ENCODE peak calls at places on chromosomes 5 and 9, in seven cellular contexts. G is WTC11; I is progenitor cell of endocrine pancreas; M is CD4-positive, alpha-beta T cell; J is heart right ventricle; Z is PC-9; L is cardiac muscle cell. B is an unnamed sample.

GRCh38 chr5:96175090-96175489 is 213.4 kb upstream of the ELL2 start:
- DNase-seq in G (no peak), I (no peak), M (no peak), J (no peak), Z (no peak), L (no peak), B (no peak)

GRCh38 chr9:132806723-132807421 is 71.2 kb downstream of the AK8 start:
- DNase-seq in G (peak), I (no peak), M (no peak), J (no peak), Z (peak), L (peak), B (no peak)

GRCh38 chr5:151076616-151077015 is 4.2 kb downstream of the TNIP1 start:
- DNase-seq in G (no peak), I (no peak), M (no peak), J (no peak), Z (no peak), L (no peak), B (no peak)

GRCh38 chr5:109694451-109694891 is 4.7 kb downstream of the MAN2A1 start:
- DNase-seq in G (no peak), I (no peak), M (no peak), J (no peak), Z (peak), L (no peak), B (no peak)

GRCh38 chr9:1051286-1052118 is 1.3 kb downstream of the DMRT2 start:
- DNase-seq in G (peak), I (peak), M (no peak), J (no peak), Z (no peak), L (peak), B (no peak)

GRCh38 chr5:8756498-8757084 is 789.3 kb downstream of the SEMA5A start:
- DNase-seq in G (peak), I (no peak), M (no peak), J (no peak), Z (no peak), L (peak), B (no peak)

GRCh38 chr5:152470167-152470566 is 65.1 kb upstream of the NMUR2 start:
- DNase-seq in G (no peak), I (no peak), M (no peak), J (no peak), Z (no peak), L (no peak), B (no peak)

GRCh38 chr5:121273818-121274433 is 577.8 kb upstream of the FTMT start:
- DNase-seq in G (no peak), I (no peak), M (no peak), J (no peak), Z (peak), L (no peak), B (no peak)

GRCh38 chr5:82336566-82337351 is 58.6 kb upstream of the RPS23 start:
- DNase-seq in G (no peak), I (no peak), M (no peak), J (no peak), Z (no peak), L (no peak), B (no peak)

GRCh38 chr5:165029471-165029870 is 1524.1 kb downstream of the MAT2B start:
- DNase-seq in G (peak), I (no peak), M (no peak), J (no peak), Z (no peak), L (peak), B (no peak)

GRCh38 chr9:94717656-94718225 is 8.8 kb upstream of the AOPEP start:
- DNase-seq in G (no peak), I (no peak), M (no peak), J (no peak), Z (peak), L (no peak), B (no peak)

GRCh38 chr5:68661237-68661636 is 432.6 kb upstream of the SLC30A5 start:
- DNase-seq in G (peak), I (no peak), M (no peak), J (no peak), Z (no peak), L (no peak), B (no peak)

GRCh38 chr5:109136906-109137305 is 272.9 kb downstream of the PJA2 start:
- DNase-seq in G (no peak), I (no peak), M (no peak), J (no peak), Z (no peak), L (no peak), B (no peak)

GRCh38 chr5:107670028-107670926 is 460 bp downstream of the EFNA5 start:
- DNase-seq in G (peak), I (peak), M (no peak), J (peak), Z (peak), L (peak), B (no peak)

GRCh38 chr5:99037668-99038067 is 108.9 kb upstream of the CHD1 start:
- DNase-seq in G (peak), I (no peak), M (peak), J (no peak), Z (peak), L (no peak), B (no peak)

GRCh38 chr5:37738057-37738691 is 101.7 kb downstream of the GDNF start:
- DNase-seq in G (no peak), I (no peak), M (no peak), J (no peak), Z (peak), L (no peak), B (no peak)

GRCh38 chr9:115209601-115210306 is 91.8 kb upstream of the TNC start:
- DNase-seq in G (no peak), I (no peak), M (no peak), J (no peak), Z (no peak), L (no peak), B (no peak)

GRCh38 chr5:43699910-43700309 is 96.9 kb downstream of the NNT start:
- DNase-seq in G (no peak), I (no peak), M (no peak), J (no peak), Z (no peak), L (no peak), B (no peak)

GRCh38 chr9:13388157-13388556 is 108.7 kb upstream of the MPDZ start:
- DNase-seq in G (no peak), I (no peak), M (no peak), J (no peak), Z (no peak), L (no peak), B (no peak)

GRCh38 chr9:130847306-130848217 is 12.5 kb downstream of the ABL1 start:
- DNase-seq in G (peak), I (no peak), M (no peak), J (peak), Z (peak), L (no peak), B (peak)

GRCh38 chr9:75087824-75088645 is at the start of the genes NMRK1 and OSTF1:
- DNase-seq in G (peak), I (peak), M (peak), J (peak), Z (peak), L (peak), B (peak)

GRCh38 chr5:33409435-33410146 is 31.2 kb upstream of the TARS1 start:
- DNase-seq in G (no peak), I (no peak), M (no peak), J (no peak), Z (no peak), L (no peak), B (no peak)

GRCh38 chr9:23669776-23670175 is 156.3 kb downstream of the ELAVL2 start:
- DNase-seq in G (no peak), I (no peak), M (no peak), J (no peak), Z (no peak), L (no peak), B (no peak)

GRCh38 chr5:99814311-99815063 is 720.7 kb upstream of the FAM174A start:
- DNase-seq in G (no peak), I (no peak), M (no peak), J (no peak), Z (no peak), L (no peak), B (no peak)

GRCh38 chr5:93164690-93165089 is 416.3 kb downstream of the NR2F1-AS1 start:
- DNase-seq in G (no peak), I (no peak), M (no peak), J (peak), Z (peak), L (no peak), B (no peak)

GRCh38 chr5:83472213-83472507 is 616 bp downstream of the VCAN start:
- DNase-seq in G (no peak), I (no peak), M (no peak), J (no peak), Z (no peak), L (no peak), B (no peak)

GRCh38 chr9:126376311-126376902 is 49.8 kb downstream of the MVB12B start:
- DNase-seq in G (no peak), I (peak), M (no peak), J (no peak), Z (no peak), L (no peak), B (no peak)

GRCh38 chr9:38761999-38762398 is 42.1 kb upstream of the FAM240B start:
- DNase-seq in G (no peak), I (no peak), M (no peak), J (no peak), Z (no peak), L (no peak), B (no peak)

GRCh38 chr5:68290260-68290674 is 74.7 kb downstream of the PIK3R1 start:
- DNase-seq in G (no peak), I (no peak), M (no peak), J (peak), Z (no peak), L (peak), B (no peak)

GRCh38 chr5:38576442-38576841 is 20.0 kb upstream of the LIFR start:
- DNase-seq in G (no peak), I (no peak), M (no peak), J (peak), Z (no peak), L (peak), B (no peak)

GRCh38 chr9:116152941-116153764 is 438 bp upstream of the PAPPA start:
- DNase-seq in G (peak), I (no peak), M (no peak), J (no peak), Z (peak), L (no peak), B (no peak)

GRCh38 chr5:118726891-118727290 is 261.5 kb downstream of the DTWD2 start:
- DNase-seq in G (no peak), I (no peak), M (no peak), J (no peak), Z (no peak), L (peak), B (no peak)

GRCh38 chr5:91898865-91899264 is 515.7 kb upstream of the ARRDC3 start:
- DNase-seq in G (no peak), I (no peak), M (no peak), J (no peak), Z (no peak), L (no peak), B (no peak)

GRCh38 chr9:79256691-79257213 is 315.0 kb upstream of the TLE4 start:
- DNase-seq in G (no peak), I (peak), M (no peak), J (no peak), Z (no peak), L (no peak), B (no peak)

GRCh38 chr9:95813923-95814322 is 61.6 kb upstream of the ERCC6L2 start:
- DNase-seq in G (no peak), I (no peak), M (no peak), J (no peak), Z (no peak), L (no peak), B (no peak)

DNA sequence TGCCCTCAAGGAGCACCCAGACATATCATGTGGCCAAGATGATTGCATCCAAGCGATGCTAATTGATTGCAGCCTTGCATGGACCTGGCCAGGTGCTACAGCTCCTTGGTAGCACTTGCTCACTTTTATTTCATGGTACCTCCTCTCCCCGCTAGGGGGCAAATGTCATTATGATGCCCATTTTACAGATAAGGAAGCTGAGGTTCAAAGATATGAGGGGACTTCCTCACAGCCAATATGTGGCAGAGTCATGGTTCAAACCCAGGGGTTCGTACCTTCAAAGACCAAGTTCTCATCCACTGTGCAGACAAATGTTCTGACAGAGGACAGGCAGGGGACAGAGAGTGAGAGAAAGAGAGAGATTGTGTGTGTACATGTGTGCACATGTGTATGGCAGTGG is 21.9 kb upstream of the KCNMB1 start:
- DNase-seq in G (no peak), I (no peak), M (no peak), J (no peak), Z (no peak), L (no peak), B (no peak)
- TF ChIP-seq CTCF in G (peak), I (no peak), M (no peak), J (no peak), Z (peak), L (no peak), B (no peak)

DNA sequence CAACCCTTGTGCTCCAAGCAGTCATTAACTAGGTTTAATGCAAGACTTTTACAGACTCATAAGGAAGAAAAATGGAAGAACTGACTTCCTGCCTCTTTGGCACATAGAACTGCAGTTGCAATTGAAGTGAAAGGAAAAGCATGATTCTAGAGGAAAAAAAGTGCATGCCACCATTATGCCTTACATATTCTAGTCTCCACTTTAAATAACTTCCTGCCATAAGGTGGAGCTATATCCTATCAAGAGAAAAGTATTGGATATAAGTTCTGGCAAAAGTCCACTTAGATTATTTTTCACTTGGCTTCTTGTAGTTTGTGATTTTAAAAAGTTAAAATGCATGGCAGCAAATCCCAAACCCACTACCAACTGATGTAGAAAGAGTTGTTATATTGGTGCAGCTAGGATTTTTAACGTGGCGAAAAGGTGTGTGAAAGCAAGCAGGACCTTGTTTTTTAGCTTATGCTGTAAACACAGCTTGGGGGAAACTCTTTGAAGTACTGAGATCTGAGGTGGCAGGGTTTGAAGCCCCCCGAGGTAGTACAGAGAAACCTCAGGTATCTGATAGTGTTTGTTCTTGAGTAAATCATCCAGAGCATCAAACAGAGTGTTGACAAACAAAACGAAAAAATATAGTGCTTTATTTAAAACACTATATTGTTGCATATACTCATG is 117.9 kb downstream of the ANXA1 start:
- DNase-seq in G (no peak), I (no peak), M (no peak), J (no peak), Z (no peak), L (peak), B (no peak)
- TF ChIP-seq CTCF in G (peak), I (peak), M (no peak), J (peak), Z (peak), L (peak), B (no peak)

GRCh38 chr5:142770650-142771609 is 753 bp downstream of the ARHGAP26 start:
- DNase-seq in G (peak), I (peak), M (peak), J (peak), Z (peak), L (peak), B (no peak)
- TF ChIP-seq CTCF in G (no peak), I (peak), M (no peak), J (peak), Z (peak), L (no peak), B (no peak)

GRCh38 chr5:24272735-24273134 is 372.0 kb downstream of the CDH10 start:
- DNase-seq in G (no peak), I (no peak), M (no peak), J (no peak), Z (no peak), L (no peak), B (no peak)

DNA sequence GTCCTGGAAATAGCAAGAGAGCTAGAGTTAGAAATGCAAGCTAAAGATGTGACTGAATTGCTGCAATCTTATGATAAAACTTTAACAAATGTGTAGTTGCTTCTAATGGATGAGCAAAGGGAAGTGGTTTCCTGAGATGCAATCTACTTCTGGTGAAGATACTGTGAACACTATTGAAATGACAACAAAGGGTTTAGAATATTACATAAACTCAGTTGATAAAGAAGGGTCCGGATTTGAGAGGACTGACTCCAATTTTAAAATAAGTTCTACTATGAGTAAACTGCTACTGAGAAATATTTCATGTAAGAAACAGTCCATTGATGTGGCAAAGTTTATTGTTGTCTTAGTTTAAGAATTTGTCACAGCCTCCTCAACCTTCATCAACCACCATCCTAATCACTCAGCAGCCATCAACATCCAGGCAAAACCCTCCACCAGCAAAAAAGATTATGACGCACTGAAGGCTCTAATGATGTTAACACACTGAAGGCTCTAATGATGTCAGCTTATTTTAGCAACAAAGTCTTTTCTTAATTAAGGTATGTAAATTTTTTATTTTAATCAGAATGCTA is 376.2 kb downstream of the CDH10 start:
- DNase-seq in G (no peak), I (no peak), M (no peak), J (no peak), Z (no peak), L (no peak), B (no peak)
- TF ChIP-seq CTCF in G (no peak), I (no peak), M (no peak), J (no peak), Z (no peak), L (no peak), B (no peak)

DNA sequence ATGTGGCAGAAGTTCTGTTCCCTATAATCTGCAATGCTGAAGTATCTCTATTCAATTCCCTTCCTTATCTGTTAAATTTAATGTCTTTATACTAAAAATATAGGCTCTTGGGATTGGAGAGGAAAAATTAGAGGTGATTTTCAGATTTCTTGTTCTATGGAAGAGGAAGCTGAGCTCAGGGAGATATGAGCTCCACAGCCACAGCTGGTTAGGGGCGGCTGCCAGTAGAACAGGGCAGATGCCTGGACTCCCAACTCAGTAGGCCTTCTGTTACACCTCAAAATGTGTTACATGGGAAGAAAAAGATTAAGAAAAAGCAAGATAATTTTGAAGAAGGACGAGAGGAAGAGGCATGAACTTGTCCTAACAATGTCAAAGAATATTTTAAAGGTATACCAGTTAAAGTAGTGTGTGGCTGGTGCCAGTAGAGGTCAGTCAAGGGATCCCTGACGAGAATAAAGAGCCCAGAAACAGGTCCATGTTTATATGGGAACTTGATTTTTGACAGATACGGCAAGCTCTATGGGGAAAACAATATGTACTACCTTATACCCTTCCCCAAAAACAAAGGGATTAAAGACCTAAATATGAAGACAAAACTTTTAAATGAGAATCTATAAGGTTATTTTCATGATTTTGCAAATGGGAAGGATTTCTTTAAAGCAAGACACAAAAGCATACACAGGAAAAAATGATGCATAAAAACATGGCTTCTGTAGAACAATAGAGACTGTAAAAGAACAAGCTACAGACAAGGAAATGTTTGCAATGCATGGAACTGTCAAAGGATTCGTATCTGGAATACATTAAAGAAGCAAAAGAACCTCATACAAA is 28.7 kb downstream of the DNAJC21 start:
- DNase-seq in G (no peak), I (no peak), M (no peak), J (no peak), Z (no peak), L (peak), B (no peak)
- TF ChIP-seq CTCF in G (no peak), I (peak), M (peak), J (peak), Z (peak), L (peak), B (no peak)

GRCh38 chr5:158943569-158943968 is 156.1 kb downstream of the EBF1 start:
- DNase-seq in G (no peak), I (no peak), M (no peak), J (no peak), Z (no peak), L (no peak), B (no peak)
- TF ChIP-seq CTCF in G (no peak), I (no peak), M (no peak), J (peak), Z (no peak), L (no peak), B (no peak)

GRCh38 chr5:80659111-80659510 is 4.3 kb upstream of the DHFR start:
- DNase-seq in G (no peak), I (no peak), M (no peak), J (no peak), Z (no peak), L (no peak), B (no peak)
- TF ChIP-seq CTCF in G (no peak), I (no peak), M (no peak), J (no peak), Z (no peak), L (no peak), B (no peak)

GRCh38 chr9:73059304-73059703 is 92.4 kb upstream of the ANXA1 start:
- DNase-seq in G (no peak), I (no peak), M (no peak), J (no peak), Z (no peak), L (no peak), B (no peak)
- TF ChIP-seq CTCF in G (no peak), I (no peak), M (no peak), J (no peak), Z (no peak), L (no peak), B (no peak)

DNA sequence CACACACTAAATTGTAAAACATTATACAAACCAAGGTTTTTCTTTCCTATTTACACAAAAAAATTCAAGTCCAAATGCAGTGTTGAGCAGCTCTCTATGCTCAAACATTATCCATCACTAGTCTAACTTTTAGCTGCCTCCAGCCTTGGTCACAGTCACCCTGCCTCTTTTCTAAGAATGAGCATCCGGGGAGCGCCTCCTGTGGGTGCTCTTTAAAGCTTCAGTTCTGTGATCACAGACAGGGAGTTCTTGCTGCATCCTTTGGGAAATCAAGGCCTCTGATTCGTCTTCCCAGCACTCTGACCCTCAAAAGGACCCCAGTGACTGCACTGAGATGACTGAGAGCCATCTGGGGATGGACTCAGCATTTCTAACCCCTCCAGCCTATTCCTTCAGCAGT is 289.6 kb downstream of the SEC61B start:
- DNase-seq in G (peak), I (no peak), M (no peak), J (no peak), Z (no peak), L (no peak), B (no peak)
- TF ChIP-seq CTCF in G (no peak), I (no peak), M (no peak), J (no peak), Z (no peak), L (no peak), B (no peak)